ENCODE peak calls at places on chromosome 9, in seven cellular contexts. R is activated naive CD4-positive, alpha-beta T cell; N is EL; D is EH; X is NCI-H69; E is psoas muscle; Z is ovary. I is an unnamed sample.

GRCh38 chr9:121360975-121361374 is 9.1 kb downstream of the STOM start:
- DNase-seq in X (no peak), N (peak; percentile 84), D (peak; percentile 94), Z (no peak), E (no peak), R (no peak), I (peak; percentile 89)

GRCh38 chr9:131257266-131258025 is 18.9 kb downstream of the FAM78A start:
- DNase-seq in X (no peak), E (no peak), R (no peak), N (no peak), D (no peak), Z (no peak), I (no peak)

GRCh38 chr9:73146113-73146815 is 5.4 kb upstream of the ANXA1 start:
- DNase-seq in R (no peak), E (no peak), D (no peak), Z (no peak), N (no peak), X (peak; percentile 42), I (no peak)

GRCh38 chr9:135165003-135165711 is 77.7 kb downstream of the OLFM1 start:
- DNase-seq in R (no peak), X (peak; percentile 22), E (no peak), N (no peak), Z (no peak), D (no peak), I (no peak)

GRCh38 chr9:135010921-135011320 is 76.5 kb upstream of the OLFM1 start:
- DNase-seq in D (no peak), R (no peak), N (no peak), X (no peak), Z (no peak), E (no peak), I (no peak)

GRCh38 chr9:8486095-8486494 is 686.5 kb upstream of the DMAC1 start:
- DNase-seq in N (no peak), E (no peak), Z (peak; percentile 29), X (peak; percentile 85), R (no peak), D (no peak), I (no peak)

GRCh38 chr9:132989014-132989310 is 10.5 kb downstream of the GFI1B start:
- DNase-seq in X (no peak), D (no peak), R (no peak), E (no peak), N (no peak), Z (no peak), I (no peak)

GRCh38 chr9:121483049-121483448 is 16.6 kb downstream of the GGTA1 start:
- DNase-seq in R (no peak), X (peak; percentile 82), N (peak; percentile 26), E (no peak), Z (no peak), D (peak; percentile 11), I (peak; percentile 49)

GRCh38 chr9:71819115-71819739 is 50.9 kb upstream of the CEMIP2 start:
- DNase-seq in E (peak; percentile 21), X (peak; percentile 44), D (peak; percentile 45), Z (peak; percentile 47), N (peak; percentile 45), R (no peak), I (peak; percentile 41)

GRCh38 chr9:125789196-125789595 is 42.0 kb downstream of the PBX3 start:
- DNase-seq in X (no peak), E (no peak), R (no peak), N (no peak), Z (no peak), D (no peak), I (no peak)

GRCh38 chr9:115085773-115086377 is 32.1 kb downstream of the TNC start:
- DNase-seq in R (no peak), E (no peak), N (no peak), Z (no peak), D (no peak), X (no peak), I (no peak)

GRCh38 chr9:2241461-2241874 is 226.3 kb downstream of the SMARCA2 start:
- DNase-seq in N (no peak), X (no peak), R (no peak), D (peak; percentile 79), Z (peak; percentile 56), E (peak; percentile 33), I (peak; percentile 73)

GRCh38 chr9:104843644-104844226 is 79.8 kb downstream of the NIPSNAP3B start:
- DNase-seq in X (no peak), E (no peak), Z (no peak), D (no peak), R (no peak), N (no peak), I (no peak)

I was measured in M059J.